ENCODE peak calls at places on chromosomes 12 and 14, in seven cellular contexts. One of them, this sample, is unnamed.

GRCh38 chr12:27814411-27814810 is 34.4 kb upstream of the MANSC4 start:
- DNase-seq in AG09309: no peak
- DNase-seq in AG10803: no peak
- DNase-seq in endothelial cell of umbilical vein: no peak
- DNase-seq in IMR-90: no peak
- DNase-seq in kidney: no peak
- DNase-seq in testis: no peak
- DNase-seq in this sample: no peak

GRCh38 chr12:117025481-117026151 is 73.6 kb downstream of the TESC start:
- DNase-seq in AG09309: no peak
- DNase-seq in AG10803: peak; percentile 56
- DNase-seq in endothelial cell of umbilical vein: peak; percentile 77
- DNase-seq in IMR-90: peak; percentile 61
- DNase-seq in kidney: peak; percentile 84
- DNase-seq in testis: peak; percentile 83
- DNase-seq in this sample: peak; percentile 33

GRCh38 chr12:93287152-93287551 is 90.6 kb upstream of the NUDT4 start:
- DNase-seq in AG09309: no peak
- DNase-seq in AG10803: no peak
- DNase-seq in endothelial cell of umbilical vein: peak; percentile 27
- DNase-seq in IMR-90: peak; percentile 5
- DNase-seq in kidney: no peak
- DNase-seq in testis: no peak
- DNase-seq in this sample: no peak

GRCh38 chr12:63013302-63013701 is 78.4 kb upstream of the PPM1H start:
- DNase-seq in AG09309: no peak
- DNase-seq in AG10803: no peak
- DNase-seq in endothelial cell of umbilical vein: no peak
- DNase-seq in IMR-90: no peak
- DNase-seq in kidney: no peak
- DNase-seq in testis: no peak
- DNase-seq in this sample: no peak

GRCh38 chr14:50750323-50750722 is 80.6 kb downstream of the NIN start:
- DNase-seq in AG09309: no peak
- DNase-seq in AG10803: no peak
- DNase-seq in endothelial cell of umbilical vein: no peak
- DNase-seq in IMR-90: no peak
- DNase-seq in kidney: no peak
- DNase-seq in testis: no peak
- DNase-seq in this sample: no peak

GRCh38 chr12:130336723-130337475 is 788 bp upstream of the PIWIL1 start:
- DNase-seq in AG09309: no peak
- DNase-seq in AG10803: no peak
- DNase-seq in endothelial cell of umbilical vein: no peak
- DNase-seq in IMR-90: no peak
- DNase-seq in kidney: no peak
- DNase-seq in testis: no peak
- DNase-seq in this sample: no peak

GRCh38 chr12:101828463-101829196 is 2.1 kb downstream of the GNPTAB start:
- DNase-seq in AG09309: no peak
- DNase-seq in AG10803: no peak
- DNase-seq in endothelial cell of umbilical vein: no peak
- DNase-seq in IMR-90: no peak
- DNase-seq in kidney: no peak
- DNase-seq in testis: no peak
- DNase-seq in this sample: no peak

GRCh38 chr14:24965578-24965933 is 84.4 kb downstream of the STXBP6 start:
- DNase-seq in AG09309: no peak
- DNase-seq in AG10803: no peak
- DNase-seq in endothelial cell of umbilical vein: no peak
- DNase-seq in IMR-90: no peak
- DNase-seq in kidney: no peak
- DNase-seq in testis: no peak
- DNase-seq in this sample: no peak

GRCh38 chr12:32107376-32108267 is 975 bp downstream of the BICD1 start:
- DNase-seq in AG09309: no peak
- DNase-seq in AG10803: peak; percentile 62
- DNase-seq in endothelial cell of umbilical vein: peak; percentile 78
- DNase-seq in IMR-90: peak; percentile 80
- DNase-seq in kidney: no peak
- DNase-seq in testis: peak; percentile 25
- DNase-seq in this sample: no peak

GRCh38 chr14:92601757-92602417 is 88.3 kb downstream of the RIN3 start:
- DNase-seq in AG09309: no peak
- DNase-seq in AG10803: peak; percentile 30
- DNase-seq in endothelial cell of umbilical vein: no peak
- DNase-seq in IMR-90: no peak
- DNase-seq in kidney: no peak
- DNase-seq in testis: no peak
- DNase-seq in this sample: no peak

GRCh38 chr12:16385779-16386646 is 38.6 kb downstream of the MGST1 start:
- DNase-seq in AG09309: peak; percentile 3
- DNase-seq in AG10803: peak; percentile 73
- DNase-seq in endothelial cell of umbilical vein: peak; percentile 50
- DNase-seq in IMR-90: peak; percentile 70
- DNase-seq in kidney: no peak
- DNase-seq in testis: peak; percentile 51
- DNase-seq in this sample: peak; percentile 41

GRCh38 chr12:121697093-121697698 is 15.4 kb upstream of the TMEM120B start:
- DNase-seq in AG09309: no peak
- DNase-seq in AG10803: peak; percentile 51
- DNase-seq in endothelial cell of umbilical vein: peak; percentile 62
- DNase-seq in IMR-90: peak; percentile 53
- DNase-seq in kidney: no peak
- DNase-seq in testis: no peak
- DNase-seq in this sample: no peak

GRCh38 chr14:72416892-72417291 is 477.0 kb downstream of the DPF3 start:
- DNase-seq in AG09309: no peak
- DNase-seq in AG10803: no peak
- DNase-seq in endothelial cell of umbilical vein: no peak
- DNase-seq in IMR-90: no peak
- DNase-seq in kidney: no peak
- DNase-seq in testis: peak; percentile 30
- DNase-seq in this sample: no peak

DNA sequence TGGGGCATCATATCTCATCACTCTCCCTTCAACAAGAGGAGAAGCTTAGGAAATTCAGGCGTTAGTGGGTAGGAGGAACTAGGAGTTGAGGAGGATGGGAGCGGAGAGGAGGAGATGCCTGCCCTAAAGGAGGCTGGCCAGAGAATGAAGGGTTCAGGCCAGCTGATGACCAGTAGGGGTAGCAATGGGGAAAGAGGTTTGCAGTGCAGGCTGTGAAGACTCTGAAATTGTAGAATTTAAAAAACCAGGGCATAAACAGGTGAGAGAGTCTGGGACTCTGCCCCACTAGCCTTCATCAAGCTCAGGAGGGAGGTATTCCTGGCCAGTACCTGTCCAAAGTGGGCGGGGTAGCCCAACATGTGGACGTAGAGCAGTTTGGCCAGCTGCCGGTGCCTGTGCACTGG is 807 bp downstream of the AP1G2 start:
- DNase-seq in AG09309: no peak
- DNase-seq in AG10803: peak; percentile 20
- DNase-seq in endothelial cell of umbilical vein: no peak
- DNase-seq in IMR-90: no peak
- DNase-seq in kidney: no peak
- DNase-seq in testis: no peak
- DNase-seq in this sample: no peak
- TF ChIP-seq CTCF in AG09309: peak; percentile 40
- TF ChIP-seq CTCF in AG10803: peak; percentile 32
- TF ChIP-seq CTCF in endothelial cell of umbilical vein: peak; percentile 24
- TF ChIP-seq CTCF in IMR-90: peak; percentile 16
- TF ChIP-seq CTCF in kidney: no peak
- TF ChIP-seq CTCF in testis: no peak
- TF ChIP-seq CTCF in this sample: no peak

DNA sequence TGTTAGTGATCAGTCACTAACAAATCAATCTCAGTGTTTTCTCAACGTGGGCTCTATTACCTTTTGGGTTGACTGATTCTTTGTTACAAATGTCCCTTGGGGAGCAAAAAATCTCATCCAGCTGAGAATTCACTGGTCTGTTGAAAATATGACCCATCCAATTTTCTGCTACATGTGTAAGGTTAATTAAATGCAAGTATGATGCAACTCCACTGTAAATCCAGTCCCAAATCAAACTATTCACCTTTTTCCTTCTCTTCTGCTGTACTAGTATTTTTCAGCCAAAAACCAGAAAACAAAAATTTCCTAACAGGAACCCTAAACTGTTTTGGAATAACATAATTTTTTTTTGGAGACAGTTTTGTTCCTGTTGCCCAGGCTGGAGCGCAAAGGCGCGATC is 2.2 kb downstream of the ERH start:
- DNase-seq in AG09309: no peak
- DNase-seq in AG10803: peak; percentile 12
- DNase-seq in endothelial cell of umbilical vein: no peak
- DNase-seq in IMR-90: no peak
- DNase-seq in kidney: no peak
- DNase-seq in testis: no peak
- DNase-seq in this sample: no peak
- H3K4me3 ChIP-seq in AG09309: no peak overlapping the region
- H3K4me3 ChIP-seq in AG10803: no peak overlapping the region
- H3K4me3 ChIP-seq in endothelial cell of umbilical vein: no peak overlapping the region
- H3K4me3 ChIP-seq in IMR-90: no peak overlapping the region
- H3K4me3 ChIP-seq in kidney: no peak overlapping the region
- H3K4me3 ChIP-seq in testis: no peak overlapping the region
- H3K4me3 ChIP-seq in this sample: peak overlapping the region; percentile 96

DNA sequence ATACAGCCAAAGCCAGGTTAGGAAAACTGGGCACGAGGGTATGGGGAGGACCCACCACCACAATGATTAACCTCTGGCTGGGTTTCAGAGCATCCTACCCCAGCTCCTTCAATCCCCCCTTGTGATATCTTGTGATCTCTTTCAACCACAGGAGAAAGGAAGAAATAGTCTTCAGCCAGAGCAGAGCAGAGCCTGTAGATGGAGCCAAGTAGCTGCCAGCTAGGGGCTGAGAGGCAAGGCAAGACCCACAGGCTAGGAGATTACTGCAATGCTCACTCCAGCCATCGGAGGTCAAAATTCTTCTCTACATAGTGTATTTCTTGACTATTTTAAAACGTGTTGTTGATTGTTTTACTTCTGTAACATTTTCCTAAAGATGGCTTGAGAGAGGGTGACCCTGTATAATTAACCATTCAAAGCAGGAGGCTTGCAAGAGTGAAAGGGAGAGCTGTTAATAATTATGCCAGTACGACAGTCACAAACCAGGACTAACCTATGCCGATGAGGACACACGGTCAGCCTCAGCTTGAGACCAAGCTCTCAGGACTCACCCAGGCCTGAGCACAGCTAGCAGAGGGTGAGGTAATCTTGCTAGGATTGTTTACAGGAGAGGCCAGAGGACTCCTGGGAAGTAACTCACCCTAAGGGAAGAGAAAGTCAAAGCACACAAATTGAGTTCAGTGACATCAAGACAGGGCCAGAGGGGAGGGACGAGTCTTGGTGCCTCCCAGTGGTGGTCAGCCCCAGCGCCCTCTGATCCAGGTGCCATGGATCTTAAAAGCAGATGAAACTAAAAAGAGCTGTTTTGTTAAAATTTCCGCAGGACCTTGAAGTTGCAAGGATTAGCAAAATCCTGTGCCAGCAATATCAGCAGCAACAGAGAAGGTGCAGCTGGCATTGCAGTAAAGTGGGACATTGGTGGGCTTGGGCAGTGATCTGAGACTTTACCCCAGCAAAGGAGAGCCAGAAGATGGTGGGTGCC is 29.8 kb upstream of the CDKN3 start:
- DNase-seq in AG09309: peak; percentile 57
- DNase-seq in AG10803: peak; percentile 69
- DNase-seq in endothelial cell of umbilical vein: peak; percentile 69
- DNase-seq in IMR-90: peak; percentile 70
- DNase-seq in kidney: no peak
- DNase-seq in testis: peak; percentile 73
- DNase-seq in this sample: no peak
- TF ChIP-seq CTCF in AG09309: peak; percentile 87
- TF ChIP-seq CTCF in AG10803: peak; percentile 66
- TF ChIP-seq CTCF in endothelial cell of umbilical vein: peak; percentile 67
- TF ChIP-seq CTCF in IMR-90: peak; percentile 76
- TF ChIP-seq CTCF in kidney: peak; percentile 56
- TF ChIP-seq CTCF in testis: no peak
- TF ChIP-seq CTCF in this sample: peak; percentile 78

DNA sequence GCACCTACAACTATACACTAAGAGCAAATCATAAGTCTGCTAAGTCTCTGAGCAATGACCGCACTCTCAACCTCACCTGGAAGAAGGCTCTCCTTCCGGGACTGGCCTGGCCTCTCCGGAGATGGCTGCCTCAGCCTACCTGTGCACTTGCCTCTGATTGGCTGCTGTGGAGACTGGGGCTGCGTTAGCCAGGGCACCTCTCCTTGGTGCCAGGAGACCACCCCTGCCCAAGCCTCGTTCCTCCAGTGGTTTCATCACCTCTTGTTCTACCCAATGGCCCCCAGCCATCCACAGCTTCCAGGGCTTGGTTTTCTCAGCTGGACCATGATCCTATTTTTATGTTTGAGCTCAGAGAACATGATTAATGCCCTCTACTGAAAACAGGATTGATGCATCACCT is 64.7 kb upstream of the JDP2 start:
- DNase-seq in AG09309: no peak
- DNase-seq in AG10803: no peak
- DNase-seq in endothelial cell of umbilical vein: no peak
- DNase-seq in IMR-90: no peak
- DNase-seq in kidney: no peak
- DNase-seq in testis: no peak
- DNase-seq in this sample: no peak
- H3K4me3 ChIP-seq in AG09309: no peak overlapping the region
- H3K4me3 ChIP-seq in AG10803: no peak overlapping the region
- H3K4me3 ChIP-seq in endothelial cell of umbilical vein: no peak overlapping the region
- H3K4me3 ChIP-seq in IMR-90: no peak overlapping the region
- H3K4me3 ChIP-seq in kidney: no peak overlapping the region
- H3K4me3 ChIP-seq in testis: no peak overlapping the region
- H3K4me3 ChIP-seq in this sample: no peak overlapping the region